ENCODE peak calls at places on chromosomes 3 and 15, in four cellular contexts. N, V, A and K are unnamed samples.

GRCh38 chr15:63931556-63931955 is 97.8 kb upstream of the HERC1 start:
- DNase-seq in N (no peak), V (no peak), A (no peak), K (no peak)

GRCh38 chr15:66592505-66593218 is 26.9 kb upstream of the LCTL start:
- DNase-seq in N (no peak), V (no peak), A (no peak), K (no peak)

GRCh38 chr3:179233043-179233442 is 17.9 kb downstream of the KCNMB3 start:
- DNase-seq in N (no peak), V (no peak), A (no peak), K (no peak)

GRCh38 chr15:62665449-62665848 is 377.1 kb upstream of the TPM1 start:
- DNase-seq in N (no peak), V (no peak), A (peak), K (no peak)

GRCh38 chr3:140953028-140953960 is 11.7 kb downstream of the SLC25A36 start:
- DNase-seq in N (no peak), V (no peak), A (peak), K (no peak)

GRCh38 chr15:41987925-41988275 is 15.5 kb upstream of the EHD4 start:
- DNase-seq in N (peak), V (no peak), A (no peak), K (no peak)

GRCh38 chr3:153161138-153161713 is 800 bp upstream of the RAP2B start:
- DNase-seq in N (peak), V (peak), A (peak), K (peak)

GRCh38 chr3:2741520-2741919 is 368.7 kb downstream of the IL5RA start:
- DNase-seq in N (no peak), V (no peak), A (no peak), K (no peak)

GRCh38 chr3:16906679-16907078 is 21.9 kb downstream of the PLCL2 start:
- DNase-seq in N (no peak), V (no peak), A (peak), K (no peak)

GRCh38 chr3:136818851-136819783 is at the start of gene SLC35G2:
- DNase-seq in N (peak), V (no peak), A (peak), K (peak)

DNA sequence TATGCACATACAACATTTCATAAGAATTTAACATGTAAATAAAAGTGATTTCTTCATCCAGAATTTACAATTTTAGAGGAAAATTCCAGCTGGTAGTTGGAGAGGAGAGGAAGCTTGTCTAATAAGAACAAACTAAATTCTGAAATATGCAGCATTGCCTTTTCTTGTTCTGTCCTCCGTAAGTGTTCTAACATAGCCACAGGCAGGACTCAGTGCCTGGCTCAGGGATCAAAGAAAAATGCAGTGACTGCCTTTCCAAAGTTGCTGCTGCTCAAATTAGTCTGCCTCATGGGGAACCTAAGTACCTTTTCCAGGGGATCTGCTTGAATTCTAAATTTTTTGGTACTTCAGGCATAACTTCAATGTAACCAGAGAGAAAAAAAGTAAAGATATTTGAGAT is 713.0 kb upstream of the CADM2 start:
- DNase-seq in N (no peak), V (no peak), A (no peak), K (no peak)
- H3K27ac ChIP-seq in N (no peak), V (no peak), A (no peak), K (no peak)

DNA sequence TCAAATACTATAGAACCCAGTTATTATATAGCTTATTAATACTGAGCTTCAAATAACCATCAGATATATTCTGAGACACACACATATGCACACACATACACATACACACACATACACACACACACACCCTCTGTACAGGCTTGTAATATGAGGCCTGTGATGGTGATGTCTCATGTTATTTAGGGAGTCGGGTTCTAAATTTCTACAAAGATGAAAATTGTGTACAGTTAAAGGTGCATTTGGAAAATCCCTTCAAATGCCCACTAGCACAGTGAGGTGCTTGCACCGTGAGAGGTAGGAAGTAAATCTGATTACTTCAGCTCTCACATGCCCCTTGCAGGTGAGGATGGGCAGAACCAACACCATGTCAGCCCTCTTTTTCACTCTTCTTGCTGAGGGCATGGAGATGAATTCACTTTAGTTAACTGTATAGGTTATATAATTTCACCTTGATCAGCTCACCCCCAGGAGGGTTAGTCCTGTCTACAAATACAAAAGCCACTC is 294.5 kb upstream of the PROK2 start:
- DNase-seq in N (no peak), V (no peak), A (no peak), K (no peak)
- H3K4me3 ChIP-seq in N (no peak), V (no peak), A (no peak), K (no peak)

GRCh38 chr15:96353931-96354730 is 23.6 kb downstream of the NR2F2 start:
- DNase-seq in N (peak), V (peak), A (no peak), K (no peak)

GRCh38 chr15:96356494-96357455 is 26.3 kb downstream of the NR2F2 start:
- DNase-seq in N (peak), V (peak), A (peak), K (peak)

GRCh38 chr15:96353378-96353930 is 23.0 kb downstream of the NR2F2 start:
- DNase-seq in N (no peak), V (no peak), A (no peak), K (no peak)

GRCh38 chr15:96354731-96355560 is 24.4 kb downstream of the NR2F2 start:
- DNase-seq in N (no peak), V (no peak), A (peak), K (no peak)

DNA sequence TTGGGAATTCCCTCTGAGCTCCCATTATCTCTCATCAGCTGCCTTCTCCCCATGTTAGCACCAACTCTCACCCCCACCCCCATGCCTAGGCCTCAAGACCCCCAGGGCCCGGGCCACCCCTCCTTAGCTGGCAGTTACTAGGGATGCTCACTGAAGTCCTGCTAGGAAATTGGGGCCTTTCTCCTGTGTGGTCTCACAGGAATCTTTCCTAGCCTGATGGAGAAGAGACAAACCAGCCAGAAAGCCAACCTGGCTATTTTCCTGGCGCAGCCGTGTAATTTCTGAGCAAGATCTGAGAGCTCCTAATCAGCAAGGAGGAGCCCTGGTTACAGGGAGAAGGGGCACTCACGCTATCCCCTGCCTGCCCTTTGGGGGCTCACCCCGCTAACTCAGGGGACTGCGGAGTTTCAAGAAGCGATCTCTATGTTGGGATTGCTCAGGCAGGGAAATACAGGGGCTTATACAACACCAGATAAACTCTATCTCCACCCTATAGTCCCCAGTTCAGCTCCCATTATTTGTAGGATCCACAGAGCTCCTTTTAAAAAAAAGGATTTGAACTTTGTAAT is 25.1 kb downstream of the NR2F2 start:
- DNase-seq in N (no peak), V (no peak), A (no peak), K (no peak)
- H3K27ac ChIP-seq in N (peak), V (peak), A (peak), K (peak)

GRCh38 chr3:71545330-71545729 is 38.2 kb downstream of the FOXP1 start:
- DNase-seq in N (no peak), V (no peak), A (no peak), K (no peak)

GRCh38 chr3:71546781-71547180 is 36.7 kb downstream of the FOXP1 start:
- DNase-seq in N (no peak), V (no peak), A (no peak), K (no peak)

GRCh38 chr3:71541313-71541712 is 42.2 kb downstream of the FOXP1 start:
- DNase-seq in N (no peak), V (no peak), A (no peak), K (no peak)

GRCh38 chr3:71543371-71544016 is 40.0 kb downstream of the FOXP1 start:
- DNase-seq in N (no peak), V (no peak), A (no peak), K (no peak)

DNA sequence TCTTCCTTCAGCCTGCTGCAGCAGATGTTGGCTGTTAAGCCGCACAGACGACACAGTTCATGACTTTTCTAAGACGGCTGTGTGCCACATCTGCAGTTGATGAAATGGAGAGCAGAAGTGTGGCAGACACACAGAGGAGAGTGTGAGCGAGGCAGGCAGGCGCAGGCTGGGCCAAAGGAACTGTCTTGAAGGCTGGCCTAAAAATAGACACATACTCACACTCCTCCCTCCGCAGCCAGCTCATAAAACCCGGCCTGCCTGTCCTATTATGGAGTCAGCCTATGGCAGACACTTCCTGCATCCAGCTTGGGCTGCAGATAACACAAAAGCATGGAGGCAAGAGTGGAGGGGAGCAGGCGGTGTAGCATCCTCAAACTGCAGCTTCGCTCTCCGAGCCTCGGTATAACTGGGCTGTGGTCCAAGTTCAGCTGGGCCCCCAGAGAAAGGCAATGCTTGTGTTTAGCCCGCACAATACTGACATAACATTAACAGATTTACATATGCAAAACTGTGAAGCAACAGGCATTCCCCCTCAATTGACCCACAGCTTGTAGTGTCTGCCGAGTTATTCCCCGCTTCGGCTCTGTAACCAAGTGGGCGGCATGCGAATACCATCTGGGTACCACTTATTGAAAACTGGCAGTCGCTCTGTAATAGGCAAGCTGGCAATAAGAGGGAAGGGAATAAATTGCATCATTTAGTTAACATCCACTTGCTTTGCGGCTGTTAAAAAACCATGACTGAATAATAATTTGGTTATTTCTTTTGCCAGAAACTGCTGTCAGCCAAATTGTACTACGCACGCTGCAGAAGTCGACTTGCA is 40.8 kb downstream of the FOXP1 start:
- DNase-seq in N (peak), V (peak), A (peak), K (peak)
- H3K4me3 ChIP-seq in N (peak), V (no peak), A (peak), K (no peak)

GRCh38 chr3:107028626-107029025 is 348.6 kb upstream of the CCDC54 start:
- DNase-seq in N (no peak), V (no peak), A (no peak), K (no peak)

GRCh38 chr3:107024481-107025153 is 352.6 kb upstream of the CCDC54 start:
- DNase-seq in N (no peak), V (no peak), A (no peak), K (no peak)

GRCh38 chr3:107028086-107028485 is 349.2 kb upstream of the CCDC54 start:
- DNase-seq in N (no peak), V (no peak), A (no peak), K (no peak)

DNA sequence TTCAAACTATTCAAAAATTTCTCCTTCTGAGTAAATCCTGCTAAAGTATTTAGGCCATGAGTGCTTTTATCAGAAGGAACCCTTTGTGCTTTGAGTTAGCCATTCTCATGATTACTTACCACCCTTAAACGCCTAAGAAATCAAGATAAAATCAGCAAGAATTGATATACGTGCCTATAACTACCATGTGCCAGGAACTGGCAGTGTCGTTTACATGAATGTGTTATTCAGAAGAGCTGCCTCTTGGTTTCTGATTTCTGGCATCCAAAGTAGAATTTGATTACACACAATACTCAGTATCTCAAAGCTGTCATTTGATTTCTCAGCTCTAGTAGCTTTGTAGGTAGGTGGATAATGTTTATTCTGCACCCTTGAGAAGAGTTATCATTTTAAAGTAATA is 351.3 kb upstream of the CCDC54 start:
- DNase-seq in N (no peak), V (no peak), A (no peak), K (no peak)
- H3K27ac ChIP-seq in N (no peak), V (no peak), A (no peak), K (no peak)

DNA sequence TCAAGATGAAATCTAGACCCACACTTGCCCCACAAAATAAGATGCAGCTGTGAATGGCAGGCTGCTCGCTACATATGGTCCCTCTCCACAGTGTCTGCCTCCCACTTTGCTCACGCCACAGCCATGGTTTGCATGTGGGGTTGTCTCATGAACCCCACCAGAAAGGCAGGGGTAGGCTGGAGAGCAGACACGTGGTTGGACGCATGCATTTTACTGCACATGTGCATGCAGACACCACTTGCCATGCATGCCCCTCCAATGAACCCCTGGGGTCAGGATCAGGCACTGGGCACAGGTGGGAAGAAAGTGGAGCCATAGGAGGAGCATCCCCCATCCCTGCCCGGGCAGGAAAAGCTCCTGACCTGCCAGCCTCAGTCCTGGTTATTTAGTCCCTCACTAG is 20.7 kb downstream of the SCN5A start:
- DNase-seq in N (no peak), V (no peak), A (no peak), K (no peak)
- H3K4me3 ChIP-seq in N (no peak), V (no peak), A (no peak), K (no peak)

DNA sequence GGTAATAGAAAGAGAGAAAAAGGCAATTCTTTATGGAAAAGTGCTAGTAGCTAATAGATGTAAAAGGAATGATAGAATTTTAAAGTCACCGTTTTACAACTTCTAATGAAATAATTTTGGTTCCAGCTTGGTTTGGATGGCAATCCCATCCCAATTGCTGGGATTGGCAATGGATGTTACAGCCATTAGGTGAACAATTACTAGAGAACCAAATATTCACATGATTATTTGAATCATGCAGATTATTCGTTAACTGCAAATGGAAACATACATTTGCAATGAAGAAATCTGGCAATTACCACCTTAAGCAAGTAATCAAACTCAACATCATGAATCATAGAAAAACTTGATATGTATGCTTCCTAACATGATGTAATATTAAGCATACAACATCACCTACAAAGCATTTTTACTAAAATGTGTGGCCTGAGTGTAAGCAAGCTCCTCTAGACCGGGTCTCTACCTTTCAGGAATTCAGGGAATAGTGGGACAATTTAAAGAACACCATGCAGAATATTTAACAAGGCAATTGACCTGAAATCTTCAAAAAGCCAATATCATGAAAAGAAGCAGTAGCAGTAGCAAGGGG is 26.2 kb upstream of the ANP32A start:
- DNase-seq in N (no peak), V (no peak), A (no peak), K (no peak)
- H3K27ac ChIP-seq in N (no peak), V (no peak), A (no peak), K (no peak)